ENCODE peak calls at places on chromosome 2, in eight cellular contexts. K, B, P, W, M, O, A and N are unnamed samples.

GRCh38 chr2:32008811-32009478 is 1.9 kb downstream of the MEMO1 start:
- DNase-seq in P (no peak), M (peak), K (no peak), O (no peak), A (no peak), W (peak), B (peak), N (no peak)

GRCh38 chr2:208062113-208062512 is 36.8 kb upstream of the PLEKHM3 start:
- DNase-seq in A (no peak), K (no peak), M (no peak), B (peak), P (no peak), W (peak), O (no peak), N (no peak)

GRCh38 chr2:74405994-74406583 is 15.3 kb downstream of the C2orf81 start:
- DNase-seq in A (no peak), B (no peak), W (no peak), K (no peak), O (no peak), M (peak), P (peak), N (no peak)

GRCh38 chr2:185700883-185701282 is 37.7 kb upstream of the FSIP2 start:
- DNase-seq in W (no peak), B (no peak), A (no peak), O (no peak), K (no peak), P (no peak), M (no peak), N (no peak)

GRCh38 chr2:18521084-18521483 is 39.4 kb downstream of the RDH14 start:
- DNase-seq in M (no peak), W (no peak), K (no peak), A (no peak), B (no peak), P (no peak), O (no peak), N (no peak)

GRCh38 chr2:3827673-3828575 is 124.5 kb downstream of the DCDC2C start:
- DNase-seq in M (peak), W (no peak), P (peak), O (no peak), A (no peak), K (no peak), B (no peak), N (no peak)

GRCh38 chr2:186522538-186522937 is 36.5 kb downstream of the ZC3H15 start:
- DNase-seq in B (no peak), W (no peak), M (no peak), A (no peak), O (no peak), K (no peak), P (no peak), N (no peak)

GRCh38 chr2:230889911-230890601 is 25.3 kb downstream of the ITM2C start:
- DNase-seq in K (no peak), M (no peak), P (no peak), B (no peak), W (no peak), A (no peak), O (no peak), N (no peak)

GRCh38 chr2:179574061-179574519 is 287.3 kb downstream of the ZNF385B start:
- DNase-seq in K (no peak), O (no peak), P (no peak), M (no peak), B (no peak), W (no peak), A (no peak), N (no peak)

GRCh38 chr2:237299897-237300296 is 114.1 kb downstream of the COL6A3 start:
- DNase-seq in A (no peak), O (no peak), B (peak), P (peak), K (peak), W (no peak), M (no peak), N (no peak)

GRCh38 chr2:217611056-217611455 is 391.7 kb downstream of the TNS1 start:
- DNase-seq in P (no peak), W (no peak), O (no peak), A (no peak), M (no peak), K (no peak), B (no peak), N (no peak)

GRCh38 chr2:175181104-175181876 is at the start of gene ATP5MC3:
- DNase-seq in A (peak), K (peak), M (peak), W (peak), B (peak), P (peak), O (peak), N (peak)

GRCh38 chr2:33181466-33181865 is 234.7 kb downstream of the LTBP1 start:
- DNase-seq in M (no peak), W (no peak), P (no peak), B (no peak), O (no peak), A (no peak), K (no peak), N (no peak)

GRCh38 chr2:197614532-197614931 is 60.9 kb downstream of the RFTN2 start:
- DNase-seq in K (no peak), P (no peak), A (no peak), M (no peak), O (no peak), B (no peak), W (no peak), N (no peak)

GRCh38 chr2:47297767-47298401 is 105.1 kb upstream of the MSH2 start:
- DNase-seq in M (no peak), K (no peak), B (no peak), P (no peak), O (no peak), A (no peak), W (no peak), N (no peak)

GRCh38 chr2:23940976-23941605 is 828 bp downstream of the UBXN2A start:
- DNase-seq in W (no peak), K (no peak), B (no peak), P (no peak), A (no peak), M (no peak), O (no peak), N (no peak)

GRCh38 chr2:124272442-124272841 is 247.4 kb downstream of the CNTNAP5 start:
- DNase-seq in P (no peak), B (no peak), O (no peak), W (no peak), M (no peak), K (no peak), A (no peak), N (no peak)

GRCh38 chr2:190532581-190532980 is 1.9 kb downstream of the NEMP2 start:
- DNase-seq in M (no peak), A (no peak), K (no peak), P (no peak), O (no peak), B (no peak), W (no peak), N (no peak)

GRCh38 chr2:176161041-176161785 is 4.1 kb downstream of the HOXD3 start:
- DNase-seq in A (no peak), K (no peak), B (no peak), M (no peak), P (no peak), W (no peak), O (no peak), N (peak)

GRCh38 chr2:135218426-135218825 is 166.3 kb downstream of the RAB3GAP1 start:
- DNase-seq in B (no peak), W (no peak), P (no peak), K (no peak), O (no peak), M (no peak), A (no peak), N (no peak)

GRCh38 chr2:328761-329160 is 40.9 kb upstream of the ALKAL2 start:
- DNase-seq in W (no peak), K (no peak), M (no peak), A (no peak), B (peak), O (no peak), P (no peak), N (no peak)

GRCh38 chr2:61898810-61899209 is 6.7 kb upstream of the COMMD1 start:
- DNase-seq in B (peak), M (no peak), O (no peak), P (no peak), W (no peak), K (no peak), A (no peak), N (no peak)

GRCh38 chr2:208359632-208359986 is 47.0 kb upstream of the PTH2R start:
- DNase-seq in W (no peak), P (no peak), B (no peak), K (no peak), O (no peak), M (no peak), A (peak), N (no peak)

GRCh38 chr2:117958186-117958585 is 55.7 kb downstream of the CCDC93 start:
- DNase-seq in O (no peak), A (no peak), K (no peak), M (no peak), W (no peak), P (no peak), B (peak), N (no peak)

GRCh38 chr2:223096571-223096970 is 44.6 kb downstream of the KCNE4 start:
- DNase-seq in W (no peak), P (no peak), O (no peak), B (no peak), A (no peak), K (no peak), M (no peak), N (no peak)

GRCh38 chr2:237574894-237575868 is 8.8 kb downstream of the PRLH start:
- DNase-seq in O (no peak), P (peak), M (no peak), A (no peak), W (no peak), B (no peak), K (no peak), N (no peak)

GRCh38 chr2:35081001-35081628 is 1274.5 kb upstream of the CRIM1 start:
- DNase-seq in W (no peak), A (no peak), M (no peak), B (peak), K (no peak), P (no peak), O (no peak), N (no peak)

GRCh38 chr2:78218066-78218465 is 695.9 kb upstream of the LRRTM4 start:
- DNase-seq in M (no peak), O (no peak), A (no peak), B (no peak), P (no peak), K (no peak), W (no peak), N (no peak)

GRCh38 chr2:67046568-67046967 is 350.6 kb upstream of the ETAA1 start:
- DNase-seq in A (no peak), O (no peak), M (no peak), P (peak), B (no peak), K (no peak), W (no peak), N (no peak)

GRCh38 chr2:134453973-134454372 is 200.1 kb downstream of the MGAT5 start:
- DNase-seq in B (no peak), A (no peak), W (no peak), K (no peak), O (no peak), P (no peak), M (no peak), N (no peak)

GRCh38 chr2:174051741-174052638 is 86.8 kb upstream of the SP3 start:
- DNase-seq in P (peak), A (no peak), O (no peak), M (no peak), B (peak), W (no peak), K (no peak), N (no peak)

GRCh38 chr2:197675246-197675645 is at the start of gene RFTN2:
- DNase-seq in A (no peak), K (no peak), M (no peak), B (no peak), W (no peak), P (no peak), O (no peak), N (no peak)

GRCh38 chr2:8622199-8622911 is 59.5 kb upstream of the ID2 start:
- DNase-seq in O (no peak), M (no peak), K (no peak), W (no peak), A (no peak), P (no peak), B (no peak), N (no peak)

GRCh38 chr2:54724150-54724559 is 693 bp downstream of the EML6 start:
- DNase-seq in M (peak), W (no peak), K (no peak), P (no peak), B (no peak), O (no peak), A (no peak), N (no peak)